ENCODE peak calls at places on chromosomes 11 and 22, in seven cellular contexts. O is NCI-H1417; J is upper lobe of right lung; P is T-helper 9 cell; N is GDM1; W is stimulated activated CD4-positive, alpha-beta T cell treated with anti-CD3 and anti-CD28 coated beads, Interleukin-12 subunit alpha, Interleukin-12 subunit beta, amount 100 ng/mL, for 4 hours; U is NCI-H345. M is an unnamed sample.

GRCh38 chr11:125215951-125216350 is 51.4 kb downstream of the PKNOX2 start:
- DNase-seq in U (no peak), W (no peak), O (no peak), P (no peak), N (no peak), J (no peak), M (no peak)

GRCh38 chr11:46038529-46038928 is 82.7 kb downstream of the PHF21A start:
- DNase-seq in U (no peak), W (no peak), O (no peak), P (no peak), J (no peak), N (no peak), M (no peak)

GRCh38 chr11:78823588-78823987 is 248.9 kb upstream of the NARS2 start:
- DNase-seq in W (no peak), N (no peak), J (no peak), P (no peak), U (no peak), O (no peak), M (no peak)

GRCh38 chr22:45526768-45527360 is 24.2 kb downstream of the FBLN1 start:
- DNase-seq in U (no peak), P (no peak), O (no peak), W (no peak), N (no peak), J (no peak), M (no peak)

GRCh38 chr11:128470081-128470480 is 117.3 kb downstream of the ETS1 start:
- DNase-seq in O (no peak), P (no peak), J (no peak), U (no peak), W (no peak), N (no peak), M (no peak)

GRCh38 chr11:67048515-67048914 is 8.1 kb upstream of the RHOD start:
- DNase-seq in P (no peak), O (no peak), U (no peak), W (no peak), N (no peak), J (no peak), M (no peak)

GRCh38 chr11:43504316-43504950 is 145.7 kb downstream of the TTC17 start:
- DNase-seq in W (no peak), O (no peak), N (no peak), J (no peak), P (no peak), U (peak; percentile 21), M (no peak)

GRCh38 chr11:96643173-96643572 is 253.4 kb downstream of the JRKL start:
- DNase-seq in O (no peak), J (no peak), W (no peak), N (no peak), U (no peak), P (no peak), M (no peak)

GRCh38 chr22:41289681-41290080 is 3.7 kb upstream of the RANGAP1 start:
- DNase-seq in W (no peak), J (no peak), N (no peak), O (no peak), U (no peak), P (no peak), M (no peak)

GRCh38 chr22:39175127-39176066 is 22.9 kb upstream of the CBX7 start:
- DNase-seq in W (no peak), U (no peak), J (no peak), O (no peak), N (no peak), P (no peak), M (no peak)

GRCh38 chr22:19174106-19175025 is 4.2 kb downstream of the SLC25A1 start:
- DNase-seq in W (no peak), N (peak; percentile 25), U (no peak), O (no peak), J (no peak), P (no peak), M (no peak)

GRCh38 chr11:61684870-61685610 is 4.8 kb downstream of the DAGLA start:
- DNase-seq in J (no peak), N (no peak), P (no peak), O (no peak), U (no peak), W (no peak), M (no peak)

GRCh38 chr11:86632499-86633269 is 39.7 kb downstream of the ME3 start:
- DNase-seq in J (no peak), O (no peak), W (no peak), N (peak; percentile 17), U (peak; percentile 6), P (no peak), M (no peak)

GRCh38 chr11:106092446-106092845 is 15.0 kb downstream of the AASDHPPT start:
- DNase-seq in U (no peak), N (no peak), O (no peak), W (no peak), J (no peak), P (no peak), M (no peak)

GRCh38 chr22:48670317-48670716 is 1157.4 kb downstream of the BRD1 start:
- DNase-seq in P (no peak), U (no peak), J (no peak), N (no peak), O (no peak), W (no peak), M (no peak)

GRCh38 chr11:87473174-87473573 is 435.4 kb downstream of the TMEM135 start:
- DNase-seq in J (no peak), O (no peak), N (no peak), W (no peak), P (no peak), U (no peak), M (no peak)

GRCh38 chr11:121249039-121249663 is 43.4 kb upstream of the SC5D start:
- DNase-seq in N (no peak), J (no peak), U (peak; percentile 56), P (no peak), O (peak; percentile 50), W (no peak), M (peak; percentile 26)

GRCh38 chr11:76980196-76980595 is 54.0 kb upstream of the B3GNT6 start:
- DNase-seq in J (no peak), O (no peak), P (no peak), W (no peak), N (no peak), U (no peak), M (no peak)

GRCh38 chr11:69812927-69813326 is 6.3 kb downstream of the FGF3 start:
- DNase-seq in U (no peak), N (no peak), O (no peak), W (no peak), J (no peak), P (no peak), M (no peak)

GRCh38 chr11:44226945-44227344 is 83.0 kb downstream of the ALX4 start:
- DNase-seq in U (no peak), P (no peak), W (no peak), N (no peak), J (no peak), O (no peak), M (no peak)

GRCh38 chr11:13033760-13034533 is 24.8 kb downstream of the RASSF10 start:
- DNase-seq in N (no peak), P (no peak), J (no peak), O (no peak), U (peak; percentile 4), W (no peak), M (no peak)

GRCh38 chr11:110928373-110928772 is 216.1 kb upstream of the ARHGAP20 start:
- DNase-seq in U (no peak), W (no peak), N (no peak), J (no peak), P (no peak), O (no peak), M (no peak)

GRCh38 chr11:58525037-58525614 is 17.2 kb upstream of the OR5B21 start:
- DNase-seq in U (no peak), J (no peak), W (no peak), N (peak; percentile 49), P (no peak), O (no peak), M (peak; percentile 23)

GRCh38 chr11:118715245-118715807 is 35.9 kb upstream of the TREH start:
- DNase-seq in J (no peak), N (no peak), P (no peak), U (no peak), O (no peak), W (no peak), M (no peak)

M was measured in GM12891.